ENCODE peak calls at places on chromosome 15, in six cellular contexts. One of them, this sample, is unnamed.

GRCh38 chr15:45670511-45670910 is 35.7 kb downstream of the SQOR start:
- DNase-seq in NCI-H1092 treated with DMSO at 0.1 percent for 48 hours: no peak
- DNase-seq in lower lobe of right lung: no peak
- DNase-seq in upper lobe of right lung: no peak
- DNase-seq in H7: no peak
- DNase-seq in kidney: no peak
- DNase-seq in this sample: no peak

GRCh38 chr15:35305906-35306305 is 220.8 kb upstream of the NANOGP8 start:
- DNase-seq in kidney: no peak
- DNase-seq in lower lobe of right lung: no peak
- DNase-seq in NCI-H1092 treated with DMSO at 0.1 percent for 48 hours: no peak
- DNase-seq in H7: no peak
- DNase-seq in upper lobe of right lung: no peak
- DNase-seq in this sample: no peak

GRCh38 chr15:39803016-39803415 is 20.4 kb upstream of the FSIP1 start:
- DNase-seq in upper lobe of right lung: no peak
- DNase-seq in H7: no peak
- DNase-seq in NCI-H1092 treated with DMSO at 0.1 percent for 48 hours: no peak
- DNase-seq in kidney: no peak
- DNase-seq in lower lobe of right lung: no peak
- DNase-seq in this sample: no peak

GRCh38 chr15:73049564-73050215 is 2.6 kb upstream of the NEO1 start:
- DNase-seq in upper lobe of right lung: no peak
- DNase-seq in NCI-H1092 treated with DMSO at 0.1 percent for 48 hours: no peak
- DNase-seq in lower lobe of right lung: no peak
- DNase-seq in kidney: no peak
- DNase-seq in H7: no peak
- DNase-seq in this sample: no peak

GRCh38 chr15:66152650-66153049 is 100.9 kb downstream of the MEGF11 start:
- DNase-seq in lower lobe of right lung: no peak
- DNase-seq in kidney: no peak
- DNase-seq in upper lobe of right lung: no peak
- DNase-seq in NCI-H1092 treated with DMSO at 0.1 percent for 48 hours: no peak
- DNase-seq in H7: no peak
- DNase-seq in this sample: no peak

GRCh38 chr15:58546635-58547627 is 115.1 kb downstream of the LIPC start:
- DNase-seq in NCI-H1092 treated with DMSO at 0.1 percent for 48 hours: no peak
- DNase-seq in H7: no peak
- DNase-seq in lower lobe of right lung: no peak
- DNase-seq in upper lobe of right lung: peak; percentile 62
- DNase-seq in kidney: peak; percentile 84
- DNase-seq in this sample: no peak

GRCh38 chr15:30878515-30878914 is 25.2 kb upstream of the FAN1 start:
- DNase-seq in kidney: no peak
- DNase-seq in NCI-H1092 treated with DMSO at 0.1 percent for 48 hours: no peak
- DNase-seq in upper lobe of right lung: no peak
- DNase-seq in lower lobe of right lung: no peak
- DNase-seq in H7: no peak
- DNase-seq in this sample: no peak

GRCh38 chr15:39454189-39454986 is 126.5 kb upstream of the THBS1 start:
- DNase-seq in kidney: no peak
- DNase-seq in lower lobe of right lung: no peak
- DNase-seq in NCI-H1092 treated with DMSO at 0.1 percent for 48 hours: no peak
- DNase-seq in H7: no peak
- DNase-seq in upper lobe of right lung: no peak
- DNase-seq in this sample: no peak

GRCh38 chr15:41493205-41493901 is at the start of gene ITPKA:
- DNase-seq in NCI-H1092 treated with DMSO at 0.1 percent for 48 hours: peak; percentile 21
- DNase-seq in kidney: peak; percentile 87
- DNase-seq in lower lobe of right lung: peak; percentile 82
- DNase-seq in H7: peak; percentile 94
- DNase-seq in upper lobe of right lung: peak; percentile 86
- DNase-seq in this sample: peak; percentile 85

GRCh38 chr15:71440479-71441071 is 325.3 kb downstream of the THSD4 start:
- DNase-seq in lower lobe of right lung: no peak
- DNase-seq in H7: peak; percentile 24
- DNase-seq in kidney: no peak
- DNase-seq in NCI-H1092 treated with DMSO at 0.1 percent for 48 hours: peak; percentile 58
- DNase-seq in upper lobe of right lung: no peak
- DNase-seq in this sample: peak; percentile 59

GRCh38 chr15:39127151-39127815 is 453.6 kb upstream of the THBS1 start:
- DNase-seq in kidney: no peak
- DNase-seq in lower lobe of right lung: no peak
- DNase-seq in NCI-H1092 treated with DMSO at 0.1 percent for 48 hours: no peak
- DNase-seq in upper lobe of right lung: no peak
- DNase-seq in H7: no peak
- DNase-seq in this sample: no peak

GRCh38 chr15:24848050-24848449 is 106.7 kb upstream of the SNRPN start:
- DNase-seq in NCI-H1092 treated with DMSO at 0.1 percent for 48 hours: no peak
- DNase-seq in H7: peak; percentile 37
- DNase-seq in upper lobe of right lung: no peak
- DNase-seq in lower lobe of right lung: no peak
- DNase-seq in kidney: no peak
- DNase-seq in this sample: peak; percentile 76

GRCh38 chr15:87021771-87022170 is 942.1 kb downstream of the AGBL1 start:
- DNase-seq in lower lobe of right lung: no peak
- DNase-seq in kidney: no peak
- DNase-seq in NCI-H1092 treated with DMSO at 0.1 percent for 48 hours: no peak
- DNase-seq in H7: no peak
- DNase-seq in upper lobe of right lung: no peak
- DNase-seq in this sample: no peak

GRCh38 chr15:89329329-89330084 is 5.1 kb downstream of the POLG start:
- DNase-seq in H7: no peak
- DNase-seq in kidney: no peak
- DNase-seq in lower lobe of right lung: no peak
- DNase-seq in upper lobe of right lung: no peak
- DNase-seq in NCI-H1092 treated with DMSO at 0.1 percent for 48 hours: no peak
- DNase-seq in this sample: no peak

GRCh38 chr15:90364251-90364650 is 12.2 kb downstream of the ZNF774 start:
- DNase-seq in kidney: no peak
- DNase-seq in upper lobe of right lung: no peak
- DNase-seq in H7: no peak
- DNase-seq in NCI-H1092 treated with DMSO at 0.1 percent for 48 hours: no peak
- DNase-seq in lower lobe of right lung: no peak
- DNase-seq in this sample: no peak

GRCh38 chr15:72135719-72136118 is 17.5 kb downstream of the SENP8 start:
- DNase-seq in upper lobe of right lung: no peak
- DNase-seq in lower lobe of right lung: no peak
- DNase-seq in H7: no peak
- DNase-seq in kidney: no peak
- DNase-seq in NCI-H1092 treated with DMSO at 0.1 percent for 48 hours: peak; percentile 83
- DNase-seq in this sample: no peak

GRCh38 chr15:63048986-63049665 is 6.6 kb downstream of the TPM1 start:
- DNase-seq in upper lobe of right lung: peak; percentile 72
- DNase-seq in lower lobe of right lung: peak; percentile 70
- DNase-seq in kidney: peak; percentile 89
- DNase-seq in H7: no peak
- DNase-seq in NCI-H1092 treated with DMSO at 0.1 percent for 48 hours: peak; percentile 49
- DNase-seq in this sample: peak; percentile 51

GRCh38 chr15:94059188-94059587 is 172.2 kb upstream of the MCTP2 start:
- DNase-seq in upper lobe of right lung: no peak
- DNase-seq in H7: no peak
- DNase-seq in NCI-H1092 treated with DMSO at 0.1 percent for 48 hours: no peak
- DNase-seq in lower lobe of right lung: no peak
- DNase-seq in kidney: no peak
- DNase-seq in this sample: no peak

GRCh38 chr15:80844011-80844732 is 65.0 kb downstream of the CEMIP start:
- DNase-seq in kidney: no peak
- DNase-seq in NCI-H1092 treated with DMSO at 0.1 percent for 48 hours: no peak
- DNase-seq in upper lobe of right lung: no peak
- DNase-seq in lower lobe of right lung: no peak
- DNase-seq in H7: peak; percentile 45
- DNase-seq in this sample: no peak

GRCh38 chr15:77474310-77474986 is 53.8 kb downstream of the HMG20A start:
- DNase-seq in H7: no peak
- DNase-seq in upper lobe of right lung: no peak
- DNase-seq in kidney: no peak
- DNase-seq in NCI-H1092 treated with DMSO at 0.1 percent for 48 hours: peak; percentile 71
- DNase-seq in lower lobe of right lung: no peak
- DNase-seq in this sample: no peak

This sample was measured in GM23338.